ENCODE peak calls at places on chromosomes 2 and 18, in seven cellular contexts. G, T, U, B, I, X and V are unnamed samples.
A peak's percentile ranks its signal among the peaks of the same experiment; 100 is the strongest.

GRCh38 chr18:21742323-21742687 is 1.7 kb downstream of the MIB1 start:
- DNase-seq in T (no peak), I (no peak), G (no peak), X (no peak), B (no peak), U (no peak), V (no peak)

GRCh38 chr18:70491734-70492348 is 203.0 kb downstream of the SOCS6 start:
- DNase-seq in T (peak; percentile 34), G (peak; percentile 40), U (peak; percentile 42), I (peak; percentile 23), X (peak; percentile 56), B (peak; percentile 75), V (peak; percentile 30)

GRCh38 chr2:133240505-133241230 is 327.6 kb downstream of the NCKAP5 start:
- DNase-seq in B (no peak), T (no peak), G (no peak), U (no peak), I (no peak), X (no peak), V (no peak)

GRCh38 chr2:187576906-187577305 is 22.7 kb upstream of the TFPI start:
- DNase-seq in I (no peak), T (no peak), X (no peak), B (no peak), G (no peak), U (no peak), V (peak; percentile 1)

GRCh38 chr2:15666776-15667578 is 75.3 kb downstream of the DDX1 start:
- DNase-seq in B (no peak), X (no peak), T (no peak), I (no peak), U (no peak), G (no peak), V (no peak)

GRCh38 chr2:85545780-85546240 is 6.8 kb downstream of the MAT2A start:
- DNase-seq in T (no peak), X (no peak), I (no peak), U (no peak), G (no peak), B (no peak), V (no peak)

GRCh38 chr2:20449501-20450200 is 2.8 kb downstream of the RHOB start:
- DNase-seq in I (no peak), G (no peak), B (no peak), U (no peak), T (no peak), X (no peak), V (no peak)

GRCh38 chr18:77030201-77030600 is 102.4 kb downstream of the MBP start:
- DNase-seq in I (no peak), G (no peak), X (no peak), U (no peak), T (no peak), B (no peak), V (no peak)

GRCh38 chr2:118374974-118375745 is 286.9 kb downstream of the INSIG2 start:
- DNase-seq in B (no peak), G (no peak), X (no peak), I (no peak), T (no peak), U (no peak), V (no peak)

GRCh38 chr2:15369129-15369528 is 192.0 kb downstream of the NBAS start:
- DNase-seq in B (no peak), I (no peak), T (no peak), U (no peak), X (no peak), G (no peak), V (no peak)

GRCh38 chr2:98708396-98709186 is 22.3 kb downstream of the MGAT4A start:
- DNase-seq in B (no peak), I (no peak), U (no peak), T (no peak), X (no peak), G (no peak), V (no peak)

GRCh38 chr2:69997296-69998184 is 36.1 kb upstream of the ASPRV1 start:
- DNase-seq in G (no peak), I (no peak), B (peak; percentile 6), T (no peak), X (peak; percentile 18), U (no peak), V (peak; percentile 85)

GRCh38 chr2:46804794-46805193 is 110.8 kb downstream of the MCFD2 start:
- DNase-seq in U (no peak), I (no peak), B (no peak), T (no peak), G (no peak), X (no peak), V (no peak)

GRCh38 chr2:215878476-215879063 is 134.8 kb downstream of the MREG start:
- DNase-seq in B (no peak), U (no peak), X (no peak), I (no peak), G (no peak), T (no peak), V (no peak)

GRCh38 chr2:18991177-18992168 is 366.9 kb downstream of the OSR1 start:
- DNase-seq in I (no peak), X (no peak), B (peak; percentile 80), T (no peak), G (peak; percentile 23), U (no peak), V (peak; percentile 26)